ENCODE peak calls at places on chromosomes 5 and 9, in nine cellular contexts. M is WERI-Rb-1, F is mesothelial cell of epicardium, H is osteocyte, T is psoas muscle, D is stomach, P is endothelial cell, I is MM.1S, O is sigmoid colon. L is an unnamed sample.

GRCh38 chr9:134687556-134687955 is 46.0 kb downstream of the COL5A1 start:
- DNase-seq in M (no peak), F (no peak), H (no peak), T (no peak), D (no peak), P (no peak), I (no peak), O (peak), L (no peak)

GRCh38 chr5:78758169-78758839 is 109.7 kb upstream of the LHFPL2 start:
- DNase-seq in M (no peak), F (no peak), H (no peak), T (no peak), D (no peak), P (no peak), I (peak), O (no peak), L (peak)

GRCh38 chr9:131410051-131410491 is 16.2 kb downstream of the PRRC2B start:
- DNase-seq in M (no peak), F (no peak), H (no peak), T (no peak), D (no peak), P (no peak), I (no peak), O (no peak), L (no peak)

GRCh38 chr9:114616684-114617520 is 5.8 kb downstream of the TMEM268 start:
- DNase-seq in M (no peak), F (no peak), H (no peak), T (peak), D (peak), P (no peak), I (peak), O (peak), L (peak)

GRCh38 chr5:123289210-123289609 is 134.0 kb downstream of the CEP120 start:
- DNase-seq in M (no peak), F (no peak), H (no peak), T (no peak), D (no peak), P (no peak), I (no peak), O (no peak), L (no peak)

GRCh38 chr5:143400541-143401252 is 2.8 kb downstream of the NR3C1 start:
- DNase-seq in M (no peak), F (no peak), H (no peak), T (no peak), D (no peak), P (no peak), I (peak), O (no peak), L (no peak)

GRCh38 chr5:57693488-57694305 is 211.1 kb upstream of the ACTBL2 start:
- DNase-seq in M (no peak), F (no peak), H (no peak), T (no peak), D (no peak), P (no peak), I (no peak), O (no peak), L (no peak)

GRCh38 chr5:98490348-98490747 is 283.1 kb upstream of the RGMB start:
- DNase-seq in M (no peak), F (no peak), H (no peak), T (no peak), D (no peak), P (no peak), I (no peak), O (no peak), L (no peak)

GRCh38 chr5:171415115-171415730 is 4.2 kb upstream of the FGF18 start:
- DNase-seq in M (no peak), F (no peak), H (no peak), T (no peak), D (no peak), P (no peak), I (no peak), O (no peak), L (no peak)

GRCh38 chr5:179907570-179908324 is at the start of gene TBC1D9B:
- DNase-seq in M (peak), F (peak), H (no peak), T (peak), D (peak), P (peak), I (peak), O (peak), L (peak)

GRCh38 chr9:137077010-137077747 is at the start of gene UAP1L1:
- DNase-seq in M (peak), F (no peak), H (no peak), T (peak), D (peak), P (peak), I (peak), O (peak), L (peak)

GRCh38 chr5:151670953-151671636 is 15.6 kb downstream of the SPARC start:
- DNase-seq in M (no peak), F (no peak), H (no peak), T (no peak), D (no peak), P (no peak), I (no peak), O (no peak), L (no peak)

GRCh38 chr5:135149956-135150723 is 116.1 kb upstream of the PITX1 start:
- DNase-seq in M (peak), F (no peak), H (peak), T (no peak), D (no peak), P (no peak), I (no peak), O (no peak), L (no peak)

GRCh38 chr5:58629190-58630159 is 46.6 kb downstream of the RAB3C start:
- DNase-seq in M (no peak), F (no peak), H (no peak), T (no peak), D (peak), P (peak), I (no peak), O (no peak), L (no peak)

GRCh38 chr5:158847772-158848171 is 251.9 kb downstream of the EBF1 start:
- DNase-seq in M (no peak), F (no peak), H (no peak), T (no peak), D (no peak), P (no peak), I (no peak), O (no peak), L (no peak)

GRCh38 chr5:91150189-91150588 is 232.9 kb downstream of the ARRDC3 start:
- DNase-seq in M (no peak), F (no peak), H (no peak), T (no peak), D (no peak), P (no peak), I (no peak), O (no peak), L (no peak)

GRCh38 chr9:672833-673232 is 168.7 kb upstream of the DMRT1 start:
- DNase-seq in M (no peak), F (no peak), H (no peak), T (no peak), D (no peak), P (no peak), I (no peak), O (no peak), L (no peak)

GRCh38 chr9:20242767-20243166 is 379.5 kb downstream of the MLLT3 start:
- DNase-seq in M (peak), F (no peak), H (no peak), T (no peak), D (no peak), P (no peak), I (peak), O (no peak), L (peak)

GRCh38 chr9:131697097-131697496 is 42.8 kb downstream of the RAPGEF1 start:
- DNase-seq in M (no peak), F (no peak), H (no peak), T (peak), D (peak), P (no peak), I (no peak), O (peak), L (no peak)

GRCh38 chr9:115107701-115108100 is 10.3 kb downstream of the TNC start:
- DNase-seq in M (no peak), F (no peak), H (no peak), T (no peak), D (peak), P (no peak), I (no peak), O (no peak), L (no peak)

GRCh38 chr5:134289509-134290113 is 63.7 kb upstream of the PPP2CA start:
- DNase-seq in M (peak), F (no peak), H (no peak), T (no peak), D (peak), P (peak), I (peak), O (peak), L (peak)

GRCh38 chr9:116087246-116087645 is 66.3 kb upstream of the PAPPA start:
- DNase-seq in M (peak), F (no peak), H (no peak), T (peak), D (peak), P (no peak), I (no peak), O (no peak), L (no peak)

GRCh38 chr9:5089737-5090136 is 95.7 kb downstream of the INSL6 start:
- DNase-seq in M (no peak), F (no peak), H (no peak), T (no peak), D (no peak), P (no peak), I (no peak), O (no peak), L (no peak)

GRCh38 chr5:61114441-61114840 is 47.8 kb downstream of the SMIM15 start:
- DNase-seq in M (no peak), F (no peak), H (no peak), T (no peak), D (no peak), P (no peak), I (no peak), O (no peak), L (no peak)

GRCh38 chr5:23385036-23385435 is 122.4 kb upstream of the PRDM9 start:
- DNase-seq in M (no peak), F (no peak), H (no peak), T (no peak), D (no peak), P (no peak), I (no peak), O (no peak), L (no peak)

GRCh38 chr5:43019615-43020293 is 20.4 kb downstream of the ANXA2R start:
- DNase-seq in M (peak), F (no peak), H (peak), T (peak), D (peak), P (peak), I (peak), O (no peak), L (peak)

GRCh38 chr5:148708854-148709253 is 54.5 kb upstream of the HTR4 start:
- DNase-seq in M (no peak), F (no peak), H (no peak), T (no peak), D (no peak), P (no peak), I (no peak), O (no peak), L (no peak)

GRCh38 chr5:143664623-143665022 is 147.3 kb upstream of the HMHB1 start:
- DNase-seq in M (no peak), F (no peak), H (no peak), T (no peak), D (no peak), P (no peak), I (no peak), O (no peak), L (no peak)

GRCh38 chr9:116539549-116539948 is 147.6 kb upstream of the TRIM32 start:
- DNase-seq in M (no peak), F (no peak), H (no peak), T (no peak), D (no peak), P (no peak), I (no peak), O (no peak), L (no peak)

GRCh38 chr9:108784998-108785397 is 70.8 kb downstream of the ACTL7B start:
- DNase-seq in M (peak), F (no peak), H (no peak), T (no peak), D (no peak), P (no peak), I (no peak), O (no peak), L (no peak)

GRCh38 chr5:113510836-113511451 is 2.5 kb upstream of the YTHDC2 start:
- DNase-seq in M (no peak), F (no peak), H (no peak), T (no peak), D (no peak), P (no peak), I (peak), O (no peak), L (peak)

GRCh38 chr5:126450388-126450787 is 27.2 kb downstream of the GRAMD2B start:
- DNase-seq in M (no peak), F (no peak), H (no peak), T (no peak), D (no peak), P (no peak), I (peak), O (no peak), L (peak)

GRCh38 chr5:37816331-37816730 is 23.5 kb downstream of the GDNF start:
- DNase-seq in M (no peak), F (no peak), H (no peak), T (no peak), D (no peak), P (no peak), I (no peak), O (no peak), L (no peak)

GRCh38 chr5:75510417-75510835 is 1.0 kb downstream of the CERT1 start:
- DNase-seq in M (no peak), F (no peak), H (no peak), T (no peak), D (peak), P (no peak), I (no peak), O (no peak), L (peak)

GRCh38 chr9:127910613-127911205 is 6.1 kb downstream of the ST6GALNAC4 start:
- DNase-seq in M (peak), F (no peak), H (no peak), T (peak), D (no peak), P (no peak), I (no peak), O (no peak), L (no peak)
- TF ChIP-seq CTCF in M (peak), F (no peak), H (peak), T (no peak), D (no peak), P (no peak), I (peak), O (no peak), L (no peak)

GRCh38 chr9:91255327-91255726 is 106.4 kb downstream of the AUH start:
- DNase-seq in M (no peak), F (no peak), H (no peak), T (no peak), D (no peak), P (no peak), I (no peak), O (no peak), L (no peak)

GRCh38 chr9:91248707-91249106 is 113.0 kb downstream of the AUH start:
- DNase-seq in M (no peak), F (no peak), H (no peak), T (no peak), D (no peak), P (no peak), I (no peak), O (no peak), L (no peak)

GRCh38 chr9:91256235-91256634 is 105.5 kb downstream of the AUH start:
- DNase-seq in M (no peak), F (no peak), H (no peak), T (no peak), D (no peak), P (no peak), I (peak), O (no peak), L (no peak)

GRCh38 chr9:91258448-91258847 is 103.3 kb downstream of the AUH start:
- DNase-seq in M (no peak), F (no peak), H (no peak), T (no peak), D (no peak), P (no peak), I (no peak), O (no peak), L (no peak)

GRCh38 chr9:91253488-91253887 is 108.2 kb downstream of the AUH start:
- DNase-seq in M (no peak), F (no peak), H (no peak), T (no peak), D (no peak), P (no peak), I (peak), O (no peak), L (peak)
- TF ChIP-seq CTCF in M (no peak), F (no peak), H (no peak), T (peak), D (no peak), P (no peak), I (peak), O (no peak), L (no peak)

GRCh38 chr9:101054657-101055056 is 26.1 kb downstream of the PLPPR1 start:
- DNase-seq in M (peak), F (no peak), H (no peak), T (no peak), D (no peak), P (no peak), I (no peak), O (no peak), L (no peak)
- TF ChIP-seq CTCF in M (no peak), F (no peak), H (no peak), T (no peak), D (no peak), P (no peak), I (no peak), O (no peak), L (no peak)

GRCh38 chr5:139844472-139845145 is 49.0 kb downstream of the PSD2 start:
- DNase-seq in M (peak), F (peak), H (peak), T (peak), D (peak), P (peak), I (peak), O (peak), L (peak)
- TF ChIP-seq CTCF in M (peak), F (peak), H (peak), T (peak), D (peak), P (peak), I (peak), O (peak), L (peak)

DNA sequence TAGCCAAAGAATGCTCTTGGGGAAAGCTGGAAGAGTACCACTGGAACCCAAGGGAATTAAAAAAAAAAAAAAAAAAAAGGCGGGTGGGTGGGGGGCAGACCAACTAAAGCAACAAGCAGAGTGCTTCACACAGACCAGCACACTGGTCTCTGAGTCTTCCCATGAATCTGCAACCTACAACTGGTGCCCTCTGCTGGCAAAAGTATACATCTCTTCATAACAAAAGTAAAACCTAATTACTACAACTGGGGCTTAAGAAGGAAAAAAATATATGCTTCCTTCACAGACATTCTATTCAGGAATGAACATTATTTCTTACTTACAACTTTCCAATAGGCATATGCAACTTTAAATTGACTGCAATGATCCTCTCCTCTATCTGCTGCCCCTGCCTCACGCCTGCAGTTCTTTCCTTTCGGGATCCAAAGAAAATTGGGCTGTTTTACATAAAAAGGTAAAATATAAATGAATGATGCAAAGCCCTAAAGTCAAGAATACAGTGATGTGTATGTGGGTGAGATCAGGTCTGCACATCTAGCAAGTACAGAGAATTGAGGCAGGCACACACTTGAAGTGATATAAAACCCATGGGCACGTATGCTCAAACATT is 7.2 kb upstream of the KLHL3 start:
- DNase-seq in M (peak), F (peak), H (no peak), T (no peak), D (peak), P (peak), I (peak), O (peak), L (peak)
- TF ChIP-seq CTCF in M (peak), F (peak), H (peak), T (peak), D (peak), P (peak), I (peak), O (peak), L (peak)